ENCODE peak calls at places on chromosome 18, in four cellular contexts. K is cardiac muscle cell, O is Peyer's patch, Z is dorsolateral prefrontal cortex. T is an unnamed sample.

GRCh38 chr18:48039769-48040215 is 109.3 kb upstream of the SMAD2 start:
- DNase-seq in K (no peak), O (no peak), Z (no peak), T (no peak)

GRCh38 chr18:35559867-35560266 is 21.7 kb upstream of the GALNT1 start:
- DNase-seq in K (no peak), O (no peak), Z (no peak), T (no peak)

GRCh38 chr18:66316708-66317107 is 287.2 kb downstream of the CDH19 start:
- DNase-seq in K (no peak), O (no peak), Z (no peak), T (no peak)

GRCh38 chr18:21741511-21742322 is 1.1 kb downstream of the MIB1 start:
- DNase-seq in K (peak; percentile 24), O (peak; percentile 62), Z (peak; percentile 58), T (no peak)

GRCh38 chr18:6821346-6821745 is 91.8 kb downstream of the ARHGAP28 start:
- DNase-seq in K (no peak), O (no peak), Z (no peak), T (no peak)

GRCh38 chr18:926946-927345 is 22.3 kb downstream of the ADCYAP1 start:
- DNase-seq in K (no peak), O (no peak), Z (no peak), T (no peak)

GRCh38 chr18:78884502-78884901 is 95.1 kb upstream of the SALL3 start:
- DNase-seq in K (no peak), O (no peak), Z (no peak), T (no peak)

GRCh38 chr18:25453556-25454269 is 101.7 kb upstream of the ZNF521 start:
- DNase-seq in K (no peak), O (no peak), Z (no peak), T (peak; percentile 32)

GRCh38 chr18:3481696-3482210 is 31.8 kb downstream of the TGIF1 start:
- DNase-seq in K (peak; percentile 63), O (peak; percentile 59), Z (no peak), T (no peak)

GRCh38 chr18:26459340-26459739 is 89.0 kb downstream of the KCTD1 start:
- DNase-seq in K (no peak), O (no peak), Z (no peak), T (no peak)

GRCh38 chr18:61402761-61403160 is 69.5 kb downstream of the CDH20 start:
- DNase-seq in K (no peak), O (no peak), Z (no peak), T (no peak)

GRCh38 chr18:22272242-22272641 is 102.9 kb downstream of the GATA6 start:
- DNase-seq in K (no peak), O (no peak), Z (no peak), T (no peak)

GRCh38 chr18:58010265-58010664 is 33.8 kb upstream of the NEDD4L start:
- DNase-seq in K (no peak), O (no peak), Z (no peak), T (no peak)

GRCh38 chr18:11946756-11947155 is 34.6 kb upstream of the IMPA2 start:
- DNase-seq in K (no peak), O (no peak), Z (no peak), T (no peak)

GRCh38 chr18:23889907-23890306 is 124.6 kb upstream of the TTC39C start:
- DNase-seq in K (no peak), O (no peak), Z (no peak), T (no peak)

GRCh38 chr18:68454511-68455228 is 260.2 kb downstream of the TMX3 start:
- DNase-seq in K (no peak), O (no peak), Z (peak; percentile 46), T (no peak)

GRCh38 chr18:7516505-7517117 is 50.5 kb upstream of the PTPRM start:
- DNase-seq in K (no peak), O (no peak), Z (no peak), T (no peak)

GRCh38 chr18:1048048-1048447 is 143.4 kb downstream of the ADCYAP1 start:
- DNase-seq in K (no peak), O (no peak), Z (no peak), T (no peak)

GRCh38 chr18:51953521-51953920 is 386.5 kb upstream of the DCC start:
- DNase-seq in K (no peak), O (no peak), Z (no peak), T (no peak)

GRCh38 chr18:7290077-7290476 is 59.2 kb downstream of the LRRC30 start:
- DNase-seq in K (no peak), O (no peak), Z (no peak), T (no peak)

GRCh38 chr18:57748770-57749603 is 54.1 kb downstream of the ATP8B1 start:
- DNase-seq in K (no peak), O (peak; percentile 65), Z (no peak), T (no peak)

GRCh38 chr18:11899063-11899462 is 9.1 kb downstream of the MPPE1 start:
- DNase-seq in K (no peak), O (no peak), Z (no peak), T (no peak)

GRCh38 chr18:48166971-48167370 is 236.5 kb upstream of the SMAD2 start:
- DNase-seq in K (no peak), O (peak; percentile 71), Z (no peak), T (no peak)

GRCh38 chr18:12744103-12744502 is 41.3 kb downstream of the PSMG2 start:
- DNase-seq in K (peak; percentile 33), O (no peak), Z (no peak), T (no peak)

GRCh38 chr18:48827321-48828200 is 123.2 kb downstream of the SMAD7 start:
- DNase-seq in K (peak; percentile 84), O (peak; percentile 36), Z (peak; percentile 41), T (peak; percentile 42)

GRCh38 chr18:78676622-78677482 is 302.8 kb upstream of the SALL3 start:
- DNase-seq in K (no peak), O (no peak), Z (no peak), T (no peak)

GRCh38 chr18:46754661-46755292 is 2.1 kb downstream of the ST8SIA5 start:
- DNase-seq in K (peak; percentile 42), O (no peak), Z (peak; percentile 71), T (no peak)

GRCh38 chr18:21391074-21391673 is 149.1 kb downstream of the GREB1L start:
- DNase-seq in K (no peak), O (peak; percentile 67), Z (no peak), T (no peak)

GRCh38 chr18:8987250-8987649 is 115.2 kb upstream of the NDUFV2 start:
- DNase-seq in K (no peak), O (no peak), Z (peak; percentile 58), T (no peak)

GRCh38 chr18:31672628-31673027 is 11.8 kb downstream of the B4GALT6 start:
- DNase-seq in K (no peak), O (no peak), Z (no peak), T (no peak)

GRCh38 chr18:13401404-13401803 is 182.8 kb downstream of the LDLRAD4 start:
- DNase-seq in K (no peak), O (no peak), Z (no peak), T (no peak)

GRCh38 chr18:36187826-36188721 is 777 bp downstream of the MOCOS start:
- DNase-seq in K (no peak), O (peak; percentile 73), Z (no peak), T (no peak)

GRCh38 chr18:8469793-8470192 is 139.4 kb upstream of the RAB12 start:
- DNase-seq in K (no peak), O (no peak), Z (no peak), T (no peak)

GRCh38 chr18:8742382-8743361 is 37.3 kb downstream of the MTCL1 start:
- DNase-seq in K (no peak), O (no peak), Z (no peak), T (no peak)

GRCh38 chr18:5543036-5543671 is 643 bp downstream of the EPB41L3 start:
- DNase-seq in K (peak; percentile 69), O (no peak), Z (no peak), T (no peak)
- H3K4me3 ChIP-seq in K (peak overlapping the region; percentile 85), O (peak overlapping the region; percentile 61), Z (peak overlapping the region; percentile 47), T (peak overlapping the region; percentile 86)

GRCh38 chr18:75779910-75780309 is 352.4 kb upstream of the SMIM21 start:
- DNase-seq in K (no peak), O (no peak), Z (no peak), T (no peak)

GRCh38 chr18:75785175-75785574 is 357.7 kb upstream of the SMIM21 start:
- DNase-seq in K (no peak), O (no peak), Z (no peak), T (no peak)

GRCh38 chr18:75784413-75784812 is 356.9 kb upstream of the SMIM21 start:
- DNase-seq in K (no peak), O (no peak), Z (no peak), T (no peak)

GRCh38 chr18:75782826-75783225 is 355.3 kb upstream of the SMIM21 start:
- DNase-seq in K (no peak), O (no peak), Z (no peak), T (no peak)

DNA sequence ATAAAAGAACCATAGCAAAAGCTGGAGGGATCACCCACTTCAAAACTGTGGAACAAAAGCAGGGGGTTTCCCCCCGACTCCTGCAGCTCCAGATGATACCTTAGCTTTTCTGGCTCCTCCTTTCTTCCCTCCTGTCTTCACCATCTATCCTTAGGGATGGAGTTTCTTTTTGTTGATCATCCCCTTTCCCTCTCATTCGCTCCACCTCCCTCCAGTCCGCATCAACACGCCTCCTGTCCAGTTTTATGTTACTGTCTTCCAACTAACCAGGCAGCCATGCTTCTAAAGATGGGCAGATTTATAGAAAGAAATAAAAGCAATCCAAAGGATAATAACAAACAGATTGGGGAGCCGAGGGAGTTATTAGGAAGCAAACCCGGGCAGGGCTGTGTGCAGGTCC is 356.3 kb upstream of the SMIM21 start:
- DNase-seq in K (no peak), O (no peak), Z (no peak), T (no peak)
- H3K27ac ChIP-seq in K (no peak overlapping the region), O (no peak overlapping the region), Z (peak overlapping the region; percentile 41), T (no peak overlapping the region)

GRCh38 chr18:34492652-34493051 is 217.4 kb upstream of the DTNA start:
- DNase-seq in K (no peak), O (no peak), Z (no peak), T (no peak)
- H3K27me3 ChIP-seq in K (peaks cover 10% of the 10 kb centered on the region), O (no peaks in the 10 kb centered on the region), Z (no peaks in the 10 kb centered on the region), T (no peaks in the 10 kb centered on the region)

GRCh38 chr18:70293166-70293565 is 4.3 kb downstream of the SOCS6 start:
- DNase-seq in K (no peak), O (peak; percentile 78), Z (no peak), T (no peak)

GRCh38 chr18:70292628-70293027 is 3.8 kb downstream of the SOCS6 start:
- DNase-seq in K (no peak), O (peak; percentile 52), Z (no peak), T (no peak)

GRCh38 chr18:70289351-70290330 is 796 bp downstream of the SOCS6 start:
- DNase-seq in K (peak; percentile 77), O (peak; percentile 54), Z (no peak), T (no peak)

GRCh38 chr18:70290482-70291294 is 1.8 kb downstream of the SOCS6 start:
- DNase-seq in K (no peak), O (no peak), Z (no peak), T (no peak)

GRCh38 chr18:70291295-70291574 is 2.4 kb downstream of the SOCS6 start:
- DNase-seq in K (no peak), O (no peak), Z (no peak), T (no peak)
- H3K4me3 ChIP-seq in K (no peak overlapping the region), O (peak overlapping the region; percentile 65), Z (peak overlapping the region; percentile 65), T (no peak overlapping the region)

GRCh38 chr18:75456277-75456676 is 28.8 kb upstream of the SMIM21 start:
- DNase-seq in K (no peak), O (no peak), Z (no peak), T (no peak)
- H3K27ac ChIP-seq in K (no peak overlapping the region), O (no peak overlapping the region), Z (no peak overlapping the region), T (peak overlapping the region; percentile 76)

GRCh38 chr18:54280206-54280550 is 10.9 kb downstream of the POLI start:
- DNase-seq in K (no peak), O (no peak), Z (no peak), T (no peak)
- H3K27me3 ChIP-seq in K (no peaks in the 10 kb centered on the region), O (no peaks in the 10 kb centered on the region), Z (no peaks in the 10 kb centered on the region), T (no peaks in the 10 kb centered on the region)

GRCh38 chr18:45631077-45631476 is 15.8 kb downstream of the SLC14A2 start:
- DNase-seq in K (no peak), O (no peak), Z (no peak), T (no peak)
- H3K4me3 ChIP-seq in K (no peak overlapping the region), O (no peak overlapping the region), Z (no peak overlapping the region), T (no peak overlapping the region)

T was measured in breast epithelium.